ENCODE peak calls at places on chromosomes 7 and 10, in five cellular contexts. N, B, Q, C and Y are unnamed samples.
A peak's percentile ranks its signal among the peaks of the same experiment; 100 is the strongest.

GRCh38 chr10:46553238-46554049 is 3.0 kb downstream of the GPRIN2 start:
- DNase-seq in C (peak; percentile 11), B (no peak), Q (peak; percentile 14), N (peak; percentile 57), Y (no peak)

GRCh38 chr7:105769951-105770628 is 106.3 kb downstream of the ATXN7L1 start:
- DNase-seq in C (no peak), B (peak; percentile 37), N (no peak), Q (no peak), Y (no peak)

GRCh38 chr7:138727336-138728099 is 26.4 kb upstream of the SVOPL start:
- DNase-seq in N (no peak), Q (no peak), C (no peak), B (no peak), Y (no peak)

GRCh38 chr7:81753392-81753791 is 16.5 kb downstream of the HGF start:
- DNase-seq in B (no peak), C (no peak), N (no peak), Q (no peak), Y (no peak)

GRCh38 chr7:22296265-22296566 is 60.7 kb downstream of the RAPGEF5 start:
- DNase-seq in N (no peak), Q (no peak), C (no peak), B (no peak), Y (no peak)

GRCh38 chr10:25226775-25227682 is 52.2 kb downstream of the GPR158 start:
- DNase-seq in C (peak; percentile 31), N (no peak), B (peak; percentile 27), Q (peak; percentile 28), Y (peak; percentile 1)

GRCh38 chr7:7416031-7416968 is 119.4 kb downstream of the COL28A1 start:
- DNase-seq in C (peak; percentile 65), N (no peak), B (no peak), Q (peak; percentile 54), Y (peak; percentile 14)

GRCh38 chr10:114550756-114551290 is 107.3 kb downstream of the ABLIM1 start:
- DNase-seq in B (no peak), C (no peak), N (no peak), Q (no peak), Y (no peak)

GRCh38 chr7:98802781-98803110 is 67.1 kb downstream of the TMEM130 start:
- DNase-seq in N (no peak), B (no peak), C (no peak), Q (no peak), Y (no peak)

GRCh38 chr7:113891828-113892227 is 27.0 kb downstream of the PPP1R3A start:
- DNase-seq in N (no peak), Q (no peak), B (no peak), C (no peak), Y (no peak)

GRCh38 chr10:55867848-55868247 is 493.2 kb downstream of the ZWINT start:
- DNase-seq in Q (no peak), C (no peak), N (no peak), B (no peak), Y (no peak)

GRCh38 chr10:68870545-68871104 is 30.5 kb upstream of the DDX50 start:
- DNase-seq in Q (no peak), N (no peak), C (no peak), B (no peak), Y (no peak)

DNA sequence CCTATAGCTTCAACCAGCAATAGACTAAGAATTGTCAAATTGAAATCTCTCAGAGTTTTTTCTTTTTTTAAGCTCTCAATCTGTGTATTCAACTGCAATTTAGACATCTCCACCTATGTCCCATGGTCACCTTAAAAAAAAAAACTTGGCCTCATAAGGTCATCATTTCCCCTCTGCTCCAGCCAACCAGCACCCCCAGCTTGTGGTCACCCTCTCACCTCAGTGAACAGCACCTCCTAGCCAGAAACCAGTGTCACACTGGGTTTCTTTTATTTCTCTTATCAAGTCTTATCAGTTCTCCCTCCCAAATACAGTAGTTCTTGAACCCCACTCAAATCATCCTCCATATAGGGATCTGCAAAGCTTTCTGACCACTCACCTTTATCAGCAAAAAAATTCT is 4.0 kb downstream of the ITGB1 start:
- DNase-seq in C (no peak), N (no peak), B (no peak), Q (no peak), Y (no peak)
- TF ChIP-seq CTCF in C (no peak), N (no peak), B (no peak), Q (no peak), Y (peak; percentile 16)

GRCh38 chr10:15652757-15653156 is 67.0 kb downstream of the ITGA8 start:
- DNase-seq in C (no peak), Q (no peak), N (no peak), B (no peak), Y (no peak)

GRCh38 chr10:15660990-15661389 is 58.7 kb downstream of the ITGA8 start:
- DNase-seq in B (no peak), N (no peak), C (no peak), Q (no peak), Y (no peak)

GRCh38 chr10:15661574-15661973 is 58.1 kb downstream of the ITGA8 start:
- DNase-seq in N (no peak), C (no peak), B (no peak), Q (no peak), Y (no peak)

DNA sequence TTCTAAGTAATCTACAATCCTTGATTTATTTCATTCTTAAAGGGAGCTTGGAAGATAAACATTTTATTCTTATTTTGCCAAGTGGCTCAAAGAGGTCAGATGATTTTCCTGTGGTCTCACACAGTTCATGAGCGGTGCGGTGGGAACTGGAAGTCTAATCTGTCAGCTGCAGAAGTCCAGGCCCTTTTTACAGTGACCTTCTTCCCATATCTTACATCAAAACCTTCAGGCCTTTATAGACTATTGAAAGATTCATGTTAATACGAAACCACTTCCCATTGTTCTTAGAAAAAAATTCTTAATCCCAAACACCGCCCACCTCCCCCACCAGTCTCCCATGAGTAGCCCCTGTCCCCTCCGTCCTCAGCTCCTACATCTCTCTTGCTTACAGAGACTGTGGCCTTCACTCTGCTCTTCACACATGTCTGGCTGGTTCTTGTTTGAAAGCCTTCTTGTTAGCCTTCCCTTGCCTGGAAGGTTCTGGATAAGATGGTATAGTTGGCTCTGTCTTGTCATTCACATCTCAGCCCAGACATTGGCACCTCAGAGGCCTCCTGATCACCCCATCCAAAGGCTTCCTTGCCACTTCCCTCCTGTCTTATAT is 61.5 kb downstream of the ITGA8 start:
- DNase-seq in Q (no peak), C (no peak), B (no peak), N (no peak), Y (no peak)
- H3K36me3 ChIP-seq in Q (no peaks in the 10 kb centered on the region), C (no peaks in the 10 kb centered on the region), B (no peaks in the 10 kb centered on the region), N (no peaks in the 10 kb centered on the region), Y (no peaks in the 10 kb centered on the region)

DNA sequence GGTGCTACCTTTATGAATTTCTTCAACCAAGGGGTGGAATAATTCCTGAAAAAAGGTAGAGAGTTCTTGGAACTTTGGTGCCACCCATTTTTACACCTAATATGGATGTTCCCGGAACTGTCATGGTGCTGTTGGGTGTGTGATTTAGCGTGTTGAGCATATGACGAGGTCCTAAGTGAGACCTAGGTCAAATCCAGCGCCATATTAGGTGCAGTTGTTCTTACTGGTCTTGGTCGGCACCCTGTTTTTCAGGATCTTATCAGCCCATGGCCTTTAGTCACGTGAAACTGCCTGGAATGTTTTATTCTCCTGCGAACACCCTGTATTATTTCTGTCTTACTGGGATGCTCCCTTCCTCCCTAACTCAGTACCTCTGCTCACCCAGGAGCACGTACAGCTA is 121.8 kb upstream of the AHR start:
- DNase-seq in B (no peak), Q (no peak), N (no peak), C (no peak), Y (no peak)
- H3K4me3 ChIP-seq in B (no peak overlapping the region), Q (no peak overlapping the region), N (no peak overlapping the region), C (no peak overlapping the region), Y (no peak overlapping the region)

GRCh38 chr7:25595931-25596330 is 367.6 kb upstream of the NPVF start:
- DNase-seq in Q (no peak), N (no peak), B (peak; percentile 53), C (no peak), Y (no peak)
- TF ChIP-seq CTCF in Q (no peak), N (no peak), B (no peak), C (no peak), Y (no peak)

GRCh38 chr10:86498608-86499007 is 23.0 kb downstream of the WAPL start:
- DNase-seq in C (no peak), B (no peak), Q (no peak), N (no peak), Y (no peak)
- H3K36me3 ChIP-seq in C (no peaks in the 10 kb centered on the region), B (peaks cover 74% of the 10 kb centered on the region), Q (peaks cover 4% of the 10 kb centered on the region), N (peaks cover 32% of the 10 kb centered on the region), Y (no peaks in the 10 kb centered on the region)

DNA sequence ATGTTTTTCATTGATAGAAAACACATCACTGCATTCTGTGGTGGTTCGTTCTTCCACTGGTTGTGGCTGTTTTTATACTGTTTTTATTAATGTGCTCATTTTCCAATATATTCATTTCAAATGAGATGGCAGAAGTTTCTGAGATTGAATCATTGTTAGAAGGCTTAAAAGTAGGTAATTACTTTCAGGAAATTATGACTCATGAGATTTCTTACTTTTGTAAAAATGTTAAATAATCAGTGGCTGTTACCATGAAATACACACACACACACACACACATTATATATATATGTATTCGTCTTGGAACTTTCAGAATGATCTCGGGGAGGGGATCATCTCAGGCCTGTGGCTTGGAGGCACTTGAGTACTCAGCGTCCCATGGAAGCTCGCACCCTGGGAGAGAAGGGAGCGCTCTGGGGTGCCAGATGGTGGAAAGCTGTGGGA is 66.1 kb downstream of the ZMYND11 start:
- DNase-seq in N (no peak), B (no peak), C (no peak), Q (no peak), Y (no peak)
- H3K4me3 ChIP-seq in N (no peak overlapping the region), B (no peak overlapping the region), C (no peak overlapping the region), Q (no peak overlapping the region), Y (no peak overlapping the region)

DNA sequence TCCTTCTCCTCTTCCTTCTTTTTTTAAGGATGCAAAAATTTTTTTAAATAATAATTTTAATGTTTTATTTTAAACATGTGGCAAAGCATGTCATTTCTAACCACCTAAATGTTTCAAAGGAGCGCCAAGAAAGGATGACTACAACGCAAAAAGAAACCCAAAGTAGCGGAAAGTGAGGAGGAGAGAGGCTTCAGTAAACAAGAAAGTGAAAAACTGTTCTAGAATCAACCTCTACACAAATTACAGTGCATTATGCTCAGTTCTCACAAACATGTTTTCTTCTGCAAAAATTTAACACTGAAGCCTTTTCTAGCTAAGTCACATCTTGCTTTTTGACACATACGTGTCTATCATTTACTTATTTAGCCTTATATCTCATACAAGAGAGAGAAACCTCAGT is 948.6 kb downstream of the GATA3 start:
- DNase-seq in C (no peak), N (no peak), Q (no peak), B (no peak), Y (no peak)
- TF ChIP-seq CTCF in C (no peak), N (no peak), Q (no peak), B (no peak), Y (no peak)

GRCh38 chr10:104045151-104046089 is 40.3 kb downstream of the COL17A1 start:
- DNase-seq in Q (peak; percentile 40), B (peak; percentile 74), C (no peak), N (no peak), Y (no peak)
- H3K36me3 ChIP-seq in Q (no peaks in the 10 kb centered on the region), B (no peaks in the 10 kb centered on the region), C (no peaks in the 10 kb centered on the region), N (no peaks in the 10 kb centered on the region), Y (no peaks in the 10 kb centered on the region)